ENCODE peak calls at places on chromosomes 2 and 18, in eight cellular contexts. E, X, G, I, L, T, O and U are unnamed samples.

GRCh38 chr2:134508396-134508795 is 210.4 kb downstream of the TMEM163 start:
- DNase-seq in E (no peak), X (no peak), G (no peak), I (no peak), L (no peak), T (no peak), O (no peak), U (no peak)

GRCh38 chr18:79617521-79618500 is 61.8 kb upstream of the CTDP1 start:
- DNase-seq in E (no peak), X (no peak), G (no peak), I (no peak), L (no peak), T (no peak), O (peak), U (no peak)

GRCh38 chr2:231199219-231199618 is 788 bp downstream of the ARMC9 start:
- DNase-seq in E (peak), X (no peak), G (no peak), I (no peak), L (peak), T (no peak), O (no peak), U (no peak)

GRCh38 chr18:42087195-42087594 is 132.2 kb downstream of the PIK3C3 start:
- DNase-seq in E (no peak), X (no peak), G (no peak), I (no peak), L (no peak), T (peak), O (no peak), U (no peak)

GRCh38 chr2:74587664-74588277 is 33.3 kb downstream of the DOK1 start:
- DNase-seq in E (no peak), X (no peak), G (peak), I (peak), L (peak), T (peak), O (peak), U (peak)

GRCh38 chr2:18272148-18272494 is 288.3 kb downstream of the RDH14 start:
- DNase-seq in E (no peak), X (no peak), G (no peak), I (no peak), L (no peak), T (no peak), O (peak), U (no peak)

GRCh38 chr2:23566236-23567142 is 181.5 kb downstream of the KLHL29 start:
- DNase-seq in E (no peak), X (no peak), G (peak), I (no peak), L (peak), T (peak), O (peak), U (no peak)

GRCh38 chr2:218691234-218691633 is 19.3 kb downstream of the STK36 start:
- DNase-seq in E (no peak), X (no peak), G (no peak), I (no peak), L (no peak), T (no peak), O (no peak), U (no peak)

GRCh38 chr2:120564213-120565094 is 171.2 kb upstream of the GLI2 start:
- DNase-seq in E (no peak), X (no peak), G (no peak), I (no peak), L (peak), T (no peak), O (peak), U (no peak)

GRCh38 chr2:164242409-164242808 is 378.9 kb downstream of the GRB14 start:
- DNase-seq in E (no peak), X (no peak), G (no peak), I (no peak), L (no peak), T (peak), O (no peak), U (no peak)

GRCh38 chr2:159605441-159606178 is 10.7 kb downstream of the BAZ2B start:
- DNase-seq in E (no peak), X (no peak), G (no peak), I (no peak), L (no peak), T (no peak), O (no peak), U (no peak)

GRCh38 chr18:9905401-9905922 is 8.4 kb upstream of the VAPA start:
- DNase-seq in E (no peak), X (no peak), G (peak), I (no peak), L (no peak), T (no peak), O (no peak), U (no peak)

GRCh38 chr2:6723865-6724571 is 141.7 kb downstream of the CMPK2 start:
- DNase-seq in E (no peak), X (no peak), G (no peak), I (no peak), L (no peak), T (no peak), O (no peak), U (no peak)

GRCh38 chr18:76518543-76519155 is 23.6 kb upstream of the ZNF516 start:
- DNase-seq in E (no peak), X (no peak), G (peak), I (peak), L (no peak), T (peak), O (peak), U (no peak)

GRCh38 chr2:181660181-181660580 is 3.3 kb upstream of the CERKL start:
- DNase-seq in E (no peak), X (no peak), G (no peak), I (no peak), L (no peak), T (no peak), O (no peak), U (no peak)

GRCh38 chr18:14912967-14913366 is 165.0 kb downstream of the ANKRD30B start:
- DNase-seq in E (no peak), X (no peak), G (no peak), I (no peak), L (no peak), T (no peak), O (no peak), U (no peak)

GRCh38 chr2:100252811-100253698 is 69.2 kb downstream of the LONRF2 start:
- DNase-seq in E (no peak), X (no peak), G (no peak), I (no peak), L (no peak), T (no peak), O (no peak), U (no peak)

GRCh38 chr2:105455488-105455991 is 56.7 kb upstream of the FHL2 start:
- DNase-seq in E (peak), X (peak), G (peak), I (no peak), L (peak), T (no peak), O (no peak), U (no peak)

GRCh38 chr2:28956415-28956826 is 24.7 kb upstream of the TOGARAM2 start:
- DNase-seq in E (no peak), X (no peak), G (peak), I (peak), L (peak), T (peak), O (peak), U (no peak)

GRCh38 chr2:40158781-40159180 is 293.1 kb downstream of the SLC8A1 start:
- DNase-seq in E (no peak), X (no peak), G (no peak), I (no peak), L (no peak), T (no peak), O (no peak), U (no peak)

GRCh38 chr2:237213325-237214040 is 127.8 kb downstream of the COPS8 start:
- DNase-seq in E (no peak), X (peak), G (no peak), I (no peak), L (no peak), T (no peak), O (no peak), U (no peak)

DNA sequence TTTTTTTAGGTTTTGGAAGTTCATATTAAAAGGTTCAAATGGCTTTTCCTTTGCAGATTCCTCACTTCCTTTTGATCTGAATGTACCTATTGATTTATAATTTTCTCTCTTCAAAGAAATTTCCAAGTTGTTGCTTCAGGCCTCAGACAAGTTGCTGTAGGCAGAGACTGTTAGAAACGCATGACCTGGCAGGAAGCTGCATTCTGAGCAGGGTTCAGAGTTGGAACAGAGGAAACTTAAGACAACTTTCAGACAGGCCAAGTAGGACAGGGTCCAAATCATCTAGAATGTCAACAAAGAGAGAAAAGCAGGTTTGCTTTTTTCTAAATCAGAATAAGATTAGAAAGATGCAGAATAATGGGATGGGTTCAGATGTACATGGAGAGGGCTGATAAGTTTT is 416.3 kb downstream of the LRP1B start:
- DNase-seq in E (no peak), X (no peak), G (no peak), I (no peak), L (no peak), T (no peak), O (no peak), U (no peak)
- TF ChIP-seq CTCF in E (no peak), X (no peak), G (no peak), I (no peak), L (no peak), T (no peak), O (no peak), U (no peak)

GRCh38 chr2:99154643-99155536 is at the start of the genes LIPT1 and TSGA10:
- DNase-seq in E (peak), X (peak), G (peak), I (peak), L (peak), T (peak), O (peak), U (peak)
- TF ChIP-seq CTCF in E (peak), X (no peak), G (peak), I (peak), L (no peak), T (no peak), O (no peak), U (no peak)

GRCh38 chr18:63974991-63975390 is 5.1 kb downstream of the SERPINB8 start:
- DNase-seq in E (no peak), X (no peak), G (peak), I (no peak), L (no peak), T (peak), O (no peak), U (no peak)
- TF ChIP-seq CTCF in E (peak), X (peak), G (peak), I (no peak), L (no peak), T (peak), O (no peak), U (no peak)

GRCh38 chr18:51323941-51324340 is 126.5 kb upstream of the MEX3C start:
- DNase-seq in E (no peak), X (no peak), G (no peak), I (no peak), L (no peak), T (no peak), O (no peak), U (no peak)
- TF ChIP-seq CTCF in E (no peak), X (no peak), G (no peak), I (no peak), L (no peak), T (no peak), O (no peak), U (no peak)